ENCODE peak calls at places on chromosomes 4 and X, in four cellular contexts. B is PC-3, I is SK-N-SH, N is GM23248. O is an unnamed sample.

GRCh38 chr4:158782539-158783360 is 13.9 kb downstream of the FNIP2 start:
- DNase-seq in I (no peak), N (peak), B (no peak), O (no peak)

GRCh38 chr4:56181140-56181950 is 205.9 kb downstream of the AASDH start:
- DNase-seq in N (peak), I (no peak), B (no peak), O (no peak)

GRCh38 chrX:8179653-8180052 is 8.6 kb upstream of the VCX2 start:
- DNase-seq in N (no peak), B (peak), I (peak), O (no peak)

GRCh38 chr4:15420642-15421041 is 7.2 kb upstream of the C1QTNF7 start:
- DNase-seq in B (no peak), I (no peak), N (peak), O (peak)

GRCh38 chr4:17155486-17155885 is 257.0 kb upstream of the LDB2 start:
- DNase-seq in B (no peak), I (no peak), N (peak), O (no peak)

GRCh38 chr4:53591372-53591892 is at the start of gene LNX1:
- DNase-seq in B (peak), N (no peak), I (no peak), O (peak)

GRCh38 chr4:7273741-7274297 is 81.5 kb downstream of the SORCS2 start:
- DNase-seq in I (no peak), B (no peak), N (no peak), O (no peak)

GRCh38 chr4:7721984-7722551 is 217.6 kb downstream of the AFAP1 start:
- DNase-seq in B (peak), N (no peak), I (no peak), O (no peak)

GRCh38 chr4:131584587-131584986 is 1564.5 kb upstream of the PCDH10 start:
- DNase-seq in B (no peak), N (no peak), I (no peak), O (no peak)

GRCh38 chrX:52990848-52991247 is 32.5 kb upstream of the FAM156A start:
- DNase-seq in N (peak), I (no peak), B (no peak), O (no peak)

GRCh38 chr4:150323551-150324325 is 245.5 kb downstream of the DCLK2 start:
- DNase-seq in B (no peak), I (no peak), N (no peak), O (peak)

GRCh38 chrX:153968754-153969124 is 2.9 kb downstream of the HCFC1 start:
- DNase-seq in N (peak), I (no peak), B (peak), O (peak)

GRCh38 chr4:85842540-85842939 is 367.6 kb downstream of the ARHGAP24 start:
- DNase-seq in I (no peak), N (peak), B (peak), O (no peak)

GRCh38 chrX:128464091-128464490 is 411.9 kb upstream of the ACTRT1 start:
- DNase-seq in B (peak), I (no peak), N (no peak), O (no peak)

GRCh38 chrX:63434665-63435064 is 83.5 kb upstream of the SPIN4 start:
- DNase-seq in N (no peak), B (peak), I (no peak), O (peak)

GRCh38 chr4:72313121-72313520 is 255.9 kb downstream of the ADAMTS3 start:
- DNase-seq in B (no peak), N (peak), I (no peak), O (no peak)

GRCh38 chrX:140164383-140164782 is 199.1 kb upstream of the CXorf66 start:
- DNase-seq in N (no peak), I (no peak), B (no peak), O (no peak)

GRCh38 chrX:107396235-107396634 is 53.2 kb upstream of the FRMPD3 start:
- DNase-seq in I (no peak), B (no peak), N (no peak), O (no peak)

GRCh38 chrX:107398115-107398514 is 51.3 kb upstream of the FRMPD3 start:
- DNase-seq in I (no peak), B (no peak), N (no peak), O (no peak)
- TF ChIP-seq EZH2phosphoT487 in I (no peak), B (no peak), N (no peak), O (no peak)

GRCh38 chr4:102828497-102828808 is 1.1 kb upstream of the UBE2D3 start:
- DNase-seq in N (peak), B (no peak), I (no peak), O (no peak)

GRCh38 chr4:102829803-102830202 is 2.5 kb upstream of the UBE2D3 start:
- DNase-seq in I (no peak), N (no peak), B (no peak), O (no peak)

GRCh38 chr4:102827674-102828496 is 534 bp upstream of the UBE2D3 start:
- DNase-seq in I (peak), N (peak), B (peak), O (peak)

GRCh38 chr4:102832667-102833066 is 5.3 kb upstream of the UBE2D3 start:
- DNase-seq in N (no peak), I (no peak), B (no peak), O (no peak)

GRCh38 chr4:102832105-102832504 is 4.8 kb upstream of the UBE2D3 start:
- DNase-seq in N (no peak), B (no peak), I (no peak), O (no peak)
- TF ChIP-seq EZH2phosphoT487 in N (no peak), B (no peak), I (no peak), O (no peak)

DNA sequence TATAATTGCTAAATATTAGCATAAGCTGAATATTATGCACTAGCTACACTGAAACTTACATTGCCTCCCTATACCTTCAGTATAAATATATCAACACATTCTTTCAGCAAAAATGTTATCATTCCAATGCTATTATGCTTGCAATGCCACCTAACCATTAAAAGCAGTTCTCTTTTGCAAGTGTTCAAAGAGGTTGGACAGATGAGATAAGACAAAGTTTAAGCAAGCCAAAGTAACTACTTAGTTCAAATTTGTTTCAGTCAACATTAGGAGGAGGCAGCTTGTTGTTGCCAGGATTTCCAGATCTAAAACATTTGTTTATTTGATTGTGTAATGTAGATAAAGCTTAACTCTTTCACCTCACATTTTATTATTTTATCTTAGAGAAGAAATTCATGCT is 323.9 kb upstream of the FAM241A start:
- DNase-seq in I (no peak), N (no peak), B (no peak), O (no peak)
- TF ChIP-seq EZH2phosphoT487 in I (no peak), N (no peak), B (no peak), O (no peak)

GRCh38 chr4:76641351-76641750 is 206.3 kb downstream of the SHROOM3 start:
- DNase-seq in B (no peak), I (no peak), N (no peak), O (no peak)

GRCh38 chr4:76641758-76642157 is 206.7 kb downstream of the SHROOM3 start:
- DNase-seq in B (no peak), N (no peak), I (no peak), O (no peak)

GRCh38 chr4:76637704-76638361 is 202.8 kb downstream of the SHROOM3 start:
- DNase-seq in I (no peak), B (peak), N (peak), O (no peak)

GRCh38 chr4:76640252-76640925 is 205.4 kb downstream of the SHROOM3 start:
- DNase-seq in B (no peak), I (no peak), N (no peak), O (peak)

DNA sequence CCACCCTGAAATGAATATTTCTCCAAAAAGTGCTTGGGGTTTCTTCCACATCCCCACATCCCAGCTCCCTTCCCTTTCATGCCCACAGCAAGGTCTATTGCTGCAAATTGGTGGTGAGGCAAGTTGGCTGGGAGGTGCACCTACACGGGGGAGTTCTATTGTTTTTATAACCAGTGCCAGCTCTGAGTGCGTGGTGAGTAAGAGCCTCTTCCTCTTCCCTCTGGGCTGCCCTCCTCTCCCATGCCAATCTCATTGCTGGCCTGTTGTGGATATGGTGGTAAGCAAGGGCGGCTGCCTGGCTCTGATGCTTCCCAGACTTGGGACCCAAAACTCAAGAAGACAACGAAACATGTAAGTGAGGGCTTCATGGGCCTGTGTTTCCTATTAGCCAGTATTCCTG is 204.3 kb downstream of the SHROOM3 start:
- DNase-seq in I (no peak), B (peak), N (peak), O (no peak)
- TF ChIP-seq EZH2phosphoT487 in I (no peak), B (no peak), N (no peak), O (no peak)

O was measured in GM23338.